ENCODE peak calls at places on chromosomes 5 and 9, in seven cellular contexts. I, B, A, U, K, R and J are unnamed samples.

GRCh38 chr9:137369111-137369787 is 53.7 kb downstream of the EXD3 start:
- DNase-seq in I (no peak), B (no peak), A (no peak), U (no peak), K (no peak), R (no peak), J (no peak)

GRCh38 chr5:516980-517379 is 7.3 kb downstream of the SLC9A3 start:
- DNase-seq in I (no peak), B (no peak), A (no peak), U (no peak), K (no peak), R (no peak), J (no peak)

GRCh38 chr9:92438900-92439526 is 14.7 kb upstream of the OMD start:
- DNase-seq in I (peak; percentile 61), B (no peak), A (peak; percentile 55), U (peak; percentile 6), K (peak; percentile 18), R (no peak), J (peak; percentile 7)

GRCh38 chr5:61534481-61535267 is 202.6 kb downstream of the ZSWIM6 start:
- DNase-seq in I (no peak), B (peak; percentile 15), A (no peak), U (no peak), K (no peak), R (no peak), J (no peak)

GRCh38 chr5:156543348-156543747 is 216.4 kb downstream of the SGCD start:
- DNase-seq in I (no peak), B (no peak), A (no peak), U (no peak), K (no peak), R (no peak), J (no peak)

GRCh38 chr5:61362796-61363364 is 30.8 kb downstream of the ZSWIM6 start:
- DNase-seq in I (peak; percentile 28), B (no peak), A (no peak), U (peak; percentile 38), K (no peak), R (no peak), J (no peak)

GRCh38 chr9:79766091-79766490 is 194.3 kb downstream of the TLE4 start:
- DNase-seq in I (no peak), B (no peak), A (no peak), U (no peak), K (no peak), R (no peak), J (no peak)

GRCh38 chr9:90457386-90458080 is 185.1 kb downstream of the DIRAS2 start:
- DNase-seq in I (no peak), B (no peak), A (no peak), U (no peak), K (no peak), R (no peak), J (no peak)

GRCh38 chr5:41747291-41747690 is 122.9 kb downstream of the OXCT1 start:
- DNase-seq in I (peak; percentile 73), B (no peak), A (no peak), U (no peak), K (no peak), R (no peak), J (peak; percentile 22)

GRCh38 chr9:36874921-36875320 is 159.1 kb downstream of the PAX5 start:
- DNase-seq in I (peak; percentile 59), B (no peak), A (peak; percentile 39), U (no peak), K (peak; percentile 9), R (no peak), J (no peak)

GRCh38 chr5:31362931-31363568 is 168.8 kb downstream of the DROSHA start:
- DNase-seq in I (peak; percentile 76), B (no peak), A (no peak), U (no peak), K (no peak), R (no peak), J (no peak)

GRCh38 chr5:9401786-9402472 is 143.9 kb downstream of the SEMA5A start:
- DNase-seq in I (peak; percentile 56), B (no peak), A (no peak), U (no peak), K (peak; percentile 21), R (no peak), J (no peak)